ENCODE peak calls at places on chromosome 22, in nine cellular contexts. One of them, this sample, is unnamed.

GRCh38 chr22:46649176-46650077 is 29.2 kb downstream of the GRAMD4 start:
- DNase-seq in stimulated activated naive CD4-positive, alpha-beta T cell: no peak
- DNase-seq in PC-3: peak
- DNase-seq in AG10803: peak
- DNase-seq in GM13976: no peak
- DNase-seq in effector memory CD4-positive, alpha-beta T cell: no peak
- DNase-seq in globus pallidus: no peak
- DNase-seq in choroid plexus epithelial cell: peak
- DNase-seq in NB4: no peak
- DNase-seq in this sample: no peak

GRCh38 chr22:23225724-23226496 is 45.6 kb downstream of the BCR start:
- DNase-seq in stimulated activated naive CD4-positive, alpha-beta T cell: peak
- DNase-seq in PC-3: peak
- DNase-seq in AG10803: peak
- DNase-seq in GM13976: no peak
- DNase-seq in effector memory CD4-positive, alpha-beta T cell: peak
- DNase-seq in globus pallidus: no peak
- DNase-seq in choroid plexus epithelial cell: peak
- DNase-seq in NB4: no peak
- DNase-seq in this sample: no peak

GRCh38 chr22:41397143-41397811 is 15.5 kb downstream of the TEF start:
- DNase-seq in stimulated activated naive CD4-positive, alpha-beta T cell: no peak
- DNase-seq in PC-3: no peak
- DNase-seq in AG10803: no peak
- DNase-seq in GM13976: no peak
- DNase-seq in effector memory CD4-positive, alpha-beta T cell: no peak
- DNase-seq in globus pallidus: no peak
- DNase-seq in choroid plexus epithelial cell: no peak
- DNase-seq in NB4: no peak
- DNase-seq in this sample: no peak

GRCh38 chr22:31870890-31871289 is 73.4 kb upstream of the YWHAH start:
- DNase-seq in stimulated activated naive CD4-positive, alpha-beta T cell: no peak
- DNase-seq in PC-3: peak
- DNase-seq in AG10803: peak
- DNase-seq in GM13976: no peak
- DNase-seq in effector memory CD4-positive, alpha-beta T cell: no peak
- DNase-seq in globus pallidus: peak
- DNase-seq in choroid plexus epithelial cell: peak
- DNase-seq in NB4: no peak
- DNase-seq in this sample: no peak

GRCh38 chr22:47837703-47838102 is 1075.3 kb downstream of the TBC1D22A start:
- DNase-seq in stimulated activated naive CD4-positive, alpha-beta T cell: no peak
- DNase-seq in PC-3: peak
- DNase-seq in AG10803: peak
- DNase-seq in GM13976: no peak
- DNase-seq in effector memory CD4-positive, alpha-beta T cell: no peak
- DNase-seq in globus pallidus: no peak
- DNase-seq in choroid plexus epithelial cell: peak
- DNase-seq in NB4: peak
- DNase-seq in this sample: no peak

GRCh38 chr22:43081968-43082367 is 7.2 kb downstream of the TTLL1 start:
- DNase-seq in stimulated activated naive CD4-positive, alpha-beta T cell: no peak
- DNase-seq in PC-3: no peak
- DNase-seq in AG10803: no peak
- DNase-seq in GM13976: no peak
- DNase-seq in effector memory CD4-positive, alpha-beta T cell: no peak
- DNase-seq in globus pallidus: no peak
- DNase-seq in choroid plexus epithelial cell: no peak
- DNase-seq in NB4: no peak
- DNase-seq in this sample: no peak

GRCh38 chr22:20021196-20022181 is 579 bp downstream of the TANGO2 start:
- DNase-seq in stimulated activated naive CD4-positive, alpha-beta T cell: no peak
- DNase-seq in PC-3: peak
- DNase-seq in AG10803: peak
- DNase-seq in GM13976: no peak
- DNase-seq in effector memory CD4-positive, alpha-beta T cell: no peak
- DNase-seq in globus pallidus: peak
- DNase-seq in choroid plexus epithelial cell: no peak
- DNase-seq in NB4: peak
- DNase-seq in this sample: no peak

GRCh38 chr22:43955883-43956286 is 643 bp downstream of the SAMM50 start:
- DNase-seq in stimulated activated naive CD4-positive, alpha-beta T cell: peak
- DNase-seq in PC-3: no peak
- DNase-seq in AG10803: peak
- DNase-seq in GM13976: no peak
- DNase-seq in effector memory CD4-positive, alpha-beta T cell: no peak
- DNase-seq in globus pallidus: no peak
- DNase-seq in choroid plexus epithelial cell: no peak
- DNase-seq in NB4: peak
- DNase-seq in this sample: no peak

GRCh38 chr22:27299181-27300085 is 502.1 kb downstream of the MN1 start:
- DNase-seq in stimulated activated naive CD4-positive, alpha-beta T cell: no peak
- DNase-seq in PC-3: no peak
- DNase-seq in AG10803: no peak
- DNase-seq in GM13976: no peak
- DNase-seq in effector memory CD4-positive, alpha-beta T cell: no peak
- DNase-seq in globus pallidus: no peak
- DNase-seq in choroid plexus epithelial cell: peak
- DNase-seq in NB4: no peak
- DNase-seq in this sample: no peak

GRCh38 chr22:24146791-24147353 is 34.4 kb upstream of the SUSD2 start:
- DNase-seq in stimulated activated naive CD4-positive, alpha-beta T cell: no peak
- DNase-seq in PC-3: no peak
- DNase-seq in AG10803: peak
- DNase-seq in GM13976: no peak
- DNase-seq in effector memory CD4-positive, alpha-beta T cell: no peak
- DNase-seq in globus pallidus: no peak
- DNase-seq in choroid plexus epithelial cell: peak
- DNase-seq in NB4: peak
- DNase-seq in this sample: no peak

This sample was measured in effector CD4-positive, alpha-beta T cell.